ENCODE peak calls at places on chromosomes 1 and 21, in six cellular contexts. D, R, M, U, G and O are unnamed samples.

GRCh38 chr1:47208374-47208850 is 18.6 kb upstream of the PDZK1IP1 start:
- DNase-seq in D (no peak), R (no peak), M (no peak), U (no peak), G (no peak), O (no peak)

GRCh38 chr1:93692983-93693591 is 11.4 kb upstream of the BCAR3 start:
- DNase-seq in D (no peak), R (no peak), M (no peak), U (no peak), G (peak), O (no peak)

GRCh38 chr1:165857046-165857801 is 29.8 kb downstream of the UCK2 start:
- DNase-seq in D (no peak), R (no peak), M (no peak), U (no peak), G (peak), O (peak)

GRCh38 chr1:115332813-115333608 is 5.0 kb downstream of the NGF start:
- DNase-seq in D (no peak), R (no peak), M (no peak), U (no peak), G (peak), O (no peak)

GRCh38 chr1:228043281-228043845 is 36.6 kb downstream of the WNT3A start:
- DNase-seq in D (no peak), R (no peak), M (no peak), U (no peak), G (peak), O (no peak)

GRCh38 chr1:180199018-180199417 is 31.0 kb upstream of the LHX4 start:
- DNase-seq in D (no peak), R (no peak), M (no peak), U (no peak), G (no peak), O (no peak)

GRCh38 chr1:65119951-65120350 is 28.1 kb upstream of the AK4 start:
- DNase-seq in D (no peak), R (no peak), M (no peak), U (no peak), G (peak), O (no peak)

GRCh38 chr1:87141556-87141955 is 187.1 kb upstream of the LMO4 start:
- DNase-seq in D (no peak), R (no peak), M (no peak), U (no peak), G (no peak), O (no peak)

GRCh38 chr1:52601976-52602327 is 219 bp upstream of the GPX7 start:
- DNase-seq in D (no peak), R (no peak), M (no peak), U (no peak), G (no peak), O (no peak)

GRCh38 chr1:151455966-151456365 is 3.3 kb downstream of the POGZ start:
- DNase-seq in D (no peak), R (no peak), M (no peak), U (no peak), G (no peak), O (no peak)

GRCh38 chr1:183472488-183473285 is at the start of gene SMG7:
- DNase-seq in D (peak), R (no peak), M (peak), U (peak), G (peak), O (peak)

GRCh38 chr1:59776960-59777852 is 37.5 kb upstream of the HOOK1 start:
- DNase-seq in D (no peak), R (no peak), M (no peak), U (no peak), G (peak), O (no peak)

GRCh38 chr1:228445867-228446584 is 29.4 kb upstream of the TRIM17 start:
- DNase-seq in D (no peak), R (no peak), M (peak), U (no peak), G (peak), O (no peak)

GRCh38 chr1:77605246-77606026 is 77.0 kb downstream of the ZZZ3 start:
- DNase-seq in D (no peak), R (no peak), M (peak), U (no peak), G (peak), O (no peak)

GRCh38 chr1:212234431-212235298 is 50.5 kb upstream of the PPP2R5A start:
- DNase-seq in D (peak), R (no peak), M (peak), U (peak), G (peak), O (no peak)

GRCh38 chr1:245771521-245772281 is 616.9 kb downstream of the KIF26B start:
- DNase-seq in D (no peak), R (no peak), M (peak), U (no peak), G (peak), O (no peak)

GRCh38 chr1:240468616-240469015 is 143.3 kb downstream of the GREM2 start:
- DNase-seq in D (no peak), R (no peak), M (no peak), U (no peak), G (peak), O (no peak)

GRCh38 chr1:59833022-59833421 is 18.3 kb downstream of the HOOK1 start:
- DNase-seq in D (no peak), R (no peak), M (no peak), U (no peak), G (no peak), O (no peak)

GRCh38 chr1:47875831-47876586 is 121.2 kb downstream of the TRABD2B start:
- DNase-seq in D (no peak), R (no peak), M (no peak), U (no peak), G (no peak), O (peak)

GRCh38 chr1:205481629-205482071 is 22.8 kb upstream of the CDK18 start:
- DNase-seq in D (no peak), R (no peak), M (no peak), U (no peak), G (no peak), O (no peak)

GRCh38 chr1:29047142-29047541 is 76.6 kb downstream of the TMEM200B start:
- DNase-seq in D (no peak), R (no peak), M (no peak), U (no peak), G (no peak), O (no peak)

GRCh38 chr1:86913399-86913895 is 479 bp downstream of the SELENOF start:
- DNase-seq in D (no peak), R (no peak), M (no peak), U (no peak), G (peak), O (peak)

GRCh38 chr1:60589916-60590315 is 492.4 kb upstream of the NFIA start:
- DNase-seq in D (no peak), R (no peak), M (no peak), U (no peak), G (no peak), O (no peak)

GRCh38 chr1:27787895-27788294 is 14.9 kb downstream of the STX12 start:
- DNase-seq in D (no peak), R (no peak), M (no peak), U (no peak), G (peak), O (peak)

GRCh38 chr1:197173571-197174482 is 27.4 kb upstream of the ASPM start:
- DNase-seq in D (no peak), R (no peak), M (no peak), U (no peak), G (peak), O (peak)

GRCh38 chr1:24222008-24222407 is 34.9 kb upstream of the IFNLR1 start:
- DNase-seq in D (no peak), R (no peak), M (no peak), U (no peak), G (no peak), O (no peak)

GRCh38 chr1:31739281-31739853 is 24.8 kb downstream of the ADGRB2 start:
- DNase-seq in D (no peak), R (no peak), M (no peak), U (no peak), G (no peak), O (no peak)

GRCh38 chr1:9009438-9010366 is 16.5 kb downstream of the SLC2A7 start:
- DNase-seq in D (no peak), R (no peak), M (no peak), U (no peak), G (peak), O (no peak)

GRCh38 chr1:109930252-109930993 is 19.8 kb downstream of the CSF1 start:
- DNase-seq in D (no peak), R (no peak), M (no peak), U (no peak), G (no peak), O (no peak)

GRCh38 chr1:44409741-44410140 is 4.7 kb downstream of the RNF220 start:
- DNase-seq in D (no peak), R (no peak), M (no peak), U (no peak), G (no peak), O (no peak)

GRCh38 chr1:214550339-214551051 is 907 bp downstream of the PTPN14 start:
- DNase-seq in D (no peak), R (peak), M (peak), U (no peak), G (no peak), O (no peak)

GRCh38 chr1:150283260-150283659 is 906 bp downstream of the CIART start:
- DNase-seq in D (no peak), R (no peak), M (no peak), U (no peak), G (no peak), O (no peak)

GRCh38 chr1:150281221-150281757 is 1.1 kb upstream of the CIART start:
- DNase-seq in D (peak), R (peak), M (peak), U (no peak), G (peak), O (peak)

GRCh38 chr1:150282558-150282958 is 204 bp downstream of the CIART start:
- DNase-seq in D (no peak), R (no peak), M (no peak), U (no peak), G (peak), O (no peak)

GRCh38 chr1:150280138-150280707 is 2.1 kb upstream of the CIART start:
- DNase-seq in D (no peak), R (no peak), M (no peak), U (no peak), G (no peak), O (peak)

GRCh38 chr1:150281758-150282557 is at the start of gene CIART:
- DNase-seq in D (peak), R (peak), M (peak), U (peak), G (peak), O (peak)
- H3K27ac ChIP-seq in D (peak), R (peak), M (peak), U (peak), G (peak), O (peak)

GRCh38 chr1:154208677-154209390 is 2.7 kb upstream of the CFAP141 start:
- DNase-seq in D (no peak), R (no peak), M (no peak), U (no peak), G (no peak), O (no peak)

GRCh38 chr1:154212083-154212482 is 6.0 kb upstream of the CFAP141 start:
- DNase-seq in D (no peak), R (no peak), M (peak), U (no peak), G (no peak), O (no peak)

GRCh38 chr1:154206212-154206611 is at the start of gene CFAP141:
- DNase-seq in D (no peak), R (no peak), M (no peak), U (no peak), G (peak), O (peak)

GRCh38 chr1:154207262-154207661 is 1.1 kb upstream of the CFAP141 start:
- DNase-seq in D (no peak), R (no peak), M (no peak), U (no peak), G (no peak), O (no peak)
- H3K4me3 ChIP-seq in D (no peak), R (no peak), M (no peak), U (no peak), G (no peak), O (no peak)

GRCh38 chr21:43790053-43790524 is 712 bp downstream of the RRP1 start:
- DNase-seq in D (no peak), R (no peak), M (no peak), U (no peak), G (no peak), O (no peak)
- H3K27ac ChIP-seq in D (no peak), R (peak), M (peak), U (peak), G (peak), O (peak)

DNA sequence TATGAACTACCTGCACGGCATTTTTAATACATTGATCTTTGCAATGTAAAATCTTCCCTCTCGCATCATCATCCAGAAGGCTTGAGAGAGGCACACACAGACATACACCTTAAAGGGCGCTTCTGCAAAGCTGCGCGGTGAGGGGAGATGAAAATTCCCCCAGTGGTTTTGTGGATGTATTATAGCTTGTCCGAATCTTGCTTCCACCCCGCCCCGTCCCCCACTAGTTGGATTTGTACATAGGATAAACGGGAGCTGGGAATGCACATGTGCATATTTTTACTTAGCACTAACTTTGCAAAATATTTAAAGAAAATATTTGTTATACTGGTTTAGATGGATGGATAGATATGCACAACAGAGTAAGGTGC is 542 bp upstream of the ASTN1 start:
- DNase-seq in D (no peak), R (no peak), M (no peak), U (no peak), G (no peak), O (no peak)
- H3K4me3 ChIP-seq in D (peak), R (peak), M (no peak), U (no peak), G (peak), O (no peak)

GRCh38 chr1:230112782-230113181 is 45.7 kb downstream of the GALNT2 start:
- DNase-seq in D (no peak), R (no peak), M (no peak), U (no peak), G (no peak), O (no peak)
- H3K27ac ChIP-seq in D (peak), R (peak), M (peak), U (peak), G (peak), O (no peak)

GRCh38 chr1:219264557-219264956 is 90.9 kb downstream of the LYPLAL1 start:
- DNase-seq in D (no peak), R (no peak), M (no peak), U (no peak), G (no peak), O (no peak)
- H3K4me3 ChIP-seq in D (no peak), R (no peak), M (no peak), U (no peak), G (no peak), O (no peak)

GRCh38 chr1:40096646-40096976 is 441 bp downstream of the PPT1 start:
- DNase-seq in D (no peak), R (no peak), M (no peak), U (no peak), G (no peak), O (no peak)
- H3K27ac ChIP-seq in D (peak), R (peak), M (peak), U (peak), G (peak), O (no peak)

GRCh38 chr1:110961902-110962301 is 1.8 kb downstream of the LRIF1 start:
- DNase-seq in D (no peak), R (no peak), M (no peak), U (no peak), G (no peak), O (no peak)
- H3K4me3 ChIP-seq in D (no peak), R (no peak), M (no peak), U (no peak), G (no peak), O (no peak)

GRCh38 chr1:234836045-234836681 is 226.2 kb upstream of the IRF2BP2 start:
- DNase-seq in D (no peak), R (no peak), M (no peak), U (no peak), G (no peak), O (no peak)

GRCh38 chr1:234833646-234834045 is 223.7 kb upstream of the IRF2BP2 start:
- DNase-seq in D (no peak), R (no peak), M (no peak), U (no peak), G (no peak), O (no peak)

GRCh38 chr1:234833118-234833517 is 223.1 kb upstream of the IRF2BP2 start:
- DNase-seq in D (no peak), R (no peak), M (no peak), U (no peak), G (no peak), O (no peak)

GRCh38 chr1:234836786-234837185 is 226.8 kb upstream of the IRF2BP2 start:
- DNase-seq in D (no peak), R (no peak), M (no peak), U (no peak), G (no peak), O (no peak)

DNA sequence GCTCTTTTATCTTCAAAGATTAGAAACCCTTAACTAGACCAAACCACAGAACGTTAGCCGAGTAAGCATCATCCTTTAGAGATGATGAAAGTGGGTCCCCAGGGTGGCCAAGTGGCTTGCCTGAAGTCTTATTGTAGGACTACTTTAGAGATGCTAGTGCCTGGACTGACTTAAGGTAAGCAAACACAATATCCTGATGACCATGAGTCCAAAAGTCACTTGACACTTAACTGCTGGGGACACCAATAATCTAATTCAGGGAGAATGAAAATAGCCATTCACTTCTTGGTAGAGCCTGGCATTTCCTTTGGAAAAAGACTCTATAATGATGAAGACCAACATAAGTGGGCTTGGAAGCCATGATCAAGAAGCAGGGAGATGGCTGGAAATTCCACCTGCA is 225.3 kb upstream of the IRF2BP2 start:
- DNase-seq in D (no peak), R (no peak), M (no peak), U (no peak), G (no peak), O (peak)
- H3K27ac ChIP-seq in D (no peak), R (no peak), M (no peak), U (no peak), G (no peak), O (no peak)